ENCODE peak calls at places on chromosome 4, in four cellular contexts. Z is OCI-LY7; H is retina; A is effector CD4-positive, alpha-beta T cell. U is an unnamed sample.

GRCh38 chr4:179626687-179627086 is 2184.4 kb upstream of the AGA start:
- DNase-seq in Z (no peak), H (no peak), A (no peak), U (no peak)

GRCh38 chr4:138047290-138047689 is 194.9 kb downstream of the SLC7A11 start:
- DNase-seq in Z (no peak), H (no peak), A (no peak), U (no peak)

GRCh38 chr4:129163427-129163826 is 67.5 kb downstream of the C4orf33 start:
- DNase-seq in Z (no peak), H (no peak), A (no peak), U (no peak)

GRCh38 chr4:147916351-147916750 is 184.5 kb downstream of the ARHGAP10 start:
- DNase-seq in Z (no peak), H (no peak), A (no peak), U (no peak)

GRCh38 chr4:47510506-47511143 is 25.6 kb downstream of the ATP10D start:
- DNase-seq in Z (no peak), H (no peak), A (no peak), U (no peak)

GRCh38 chr4:27055226-27055760 is 194.7 kb downstream of the STIM2 start:
- DNase-seq in Z (no peak), H (no peak), A (no peak), U (no peak)

GRCh38 chr4:6749340-6750171 is 33.0 kb upstream of the KIAA0232 start:
- DNase-seq in Z (no peak), H (peak), A (no peak), U (no peak)

GRCh38 chr4:141730805-141731204 is 94.4 kb downstream of the IL15 start:
- DNase-seq in Z (no peak), H (no peak), A (no peak), U (no peak)

GRCh38 chr4:170089743-170090666 is at the start of gene AADAT:
- DNase-seq in Z (no peak), H (peak), A (no peak), U (no peak)

GRCh38 chr4:168257663-168258235 is 60.8 kb downstream of the DDX60 start:
- DNase-seq in Z (no peak), H (no peak), A (no peak), U (no peak)

GRCh38 chr4:145626623-145626982 is 7.4 kb downstream of the MMAA start:
- DNase-seq in Z (no peak), H (no peak), A (no peak), U (no peak)

GRCh38 chr4:70722199-70722791 is 531 bp downstream of the RUFY3 start:
- DNase-seq in Z (no peak), H (peak), A (peak), U (no peak)

GRCh38 chr4:107444-108429 is 16.6 kb upstream of the ZNF718 start:
- DNase-seq in Z (no peak), H (peak), A (no peak), U (no peak)

GRCh38 chr4:54657556-54658313 is at the start of gene KIT:
- DNase-seq in Z (no peak), H (peak), A (no peak), U (no peak)

GRCh38 chr4:71126719-71127118 is 133.3 kb downstream of the DCK start:
- DNase-seq in Z (no peak), H (no peak), A (no peak), U (no peak)

GRCh38 chr4:40516651-40517050 is 113.0 kb downstream of the RBM47 start:
- DNase-seq in Z (peak), H (no peak), A (no peak), U (no peak)